ENCODE peak calls at places on chromosomes 16 and 17, in eight cellular contexts. One of them, this sample, is unnamed.
A peak's percentile ranks its signal among the peaks of the same experiment; 100 is the strongest.

GRCh38 chr16:10828851-10829331 is 10.3 kb upstream of the TVP23A start:
- DNase-seq in K562: no peak
- DNase-seq in prostate gland: peak; percentile 87
- DNase-seq in A549: no peak
- DNase-seq in stomach: peak; percentile 97
- DNase-seq in right lobe of liver: peak; percentile 94
- DNase-seq in tibial nerve: peak; percentile 84
- DNase-seq in ovary: peak; percentile 89
- DNase-seq in this sample: peak; percentile 90

GRCh38 chr16:70571623-70572022 is 48.0 kb downstream of the SF3B3 start:
- DNase-seq in A549: no peak
- DNase-seq in stomach: no peak
- DNase-seq in right lobe of liver: no peak
- DNase-seq in tibial nerve: no peak
- DNase-seq in prostate gland: no peak
- DNase-seq in K562: no peak
- DNase-seq in ovary: no peak
- DNase-seq in this sample: no peak

GRCh38 chr16:27920391-27920891 is 143.1 kb downstream of the GSG1L start:
- DNase-seq in right lobe of liver: no peak
- DNase-seq in K562: peak; percentile 6
- DNase-seq in ovary: no peak
- DNase-seq in tibial nerve: no peak
- DNase-seq in prostate gland: peak; percentile 23
- DNase-seq in stomach: no peak
- DNase-seq in A549: peak; percentile 38
- DNase-seq in this sample: peak; percentile 50

GRCh38 chr17:11608396-11608795 is 10.1 kb downstream of the DNAH9 start:
- DNase-seq in tibial nerve: peak; percentile 75
- DNase-seq in prostate gland: peak; percentile 79
- DNase-seq in right lobe of liver: peak; percentile 60
- DNase-seq in K562: peak; percentile 33
- DNase-seq in A549: no peak
- DNase-seq in stomach: peak; percentile 30
- DNase-seq in ovary: peak; percentile 89
- DNase-seq in this sample: no peak

GRCh38 chr17:3657588-3657869 is 10.8 kb downstream of the TAX1BP3 start:
- DNase-seq in K562: no peak
- DNase-seq in A549: no peak
- DNase-seq in stomach: no peak
- DNase-seq in right lobe of liver: no peak
- DNase-seq in tibial nerve: no peak
- DNase-seq in prostate gland: no peak
- DNase-seq in ovary: no peak
- DNase-seq in this sample: no peak

GRCh38 chr17:49647256-49647585 is 30.7 kb downstream of the SPOP start:
- DNase-seq in right lobe of liver: no peak
- DNase-seq in stomach: no peak
- DNase-seq in K562: no peak
- DNase-seq in ovary: no peak
- DNase-seq in A549: no peak
- DNase-seq in tibial nerve: no peak
- DNase-seq in prostate gland: no peak
- DNase-seq in this sample: no peak

GRCh38 chr17:49703557-49704277 is 4.0 kb downstream of the SLC35B1 start:
- DNase-seq in stomach: no peak
- DNase-seq in tibial nerve: no peak
- DNase-seq in K562: peak; percentile 48
- DNase-seq in prostate gland: peak; percentile 75
- DNase-seq in ovary: no peak
- DNase-seq in right lobe of liver: peak; percentile 55
- DNase-seq in A549: peak; percentile 72
- DNase-seq in this sample: peak; percentile 17

GRCh38 chr16:82011199-82011641 is at the start of gene SDR42E1:
- DNase-seq in right lobe of liver: peak; percentile 72
- DNase-seq in A549: peak; percentile 21
- DNase-seq in stomach: peak; percentile 80
- DNase-seq in ovary: no peak
- DNase-seq in prostate gland: peak; percentile 50
- DNase-seq in tibial nerve: no peak
- DNase-seq in K562: peak; percentile 17
- DNase-seq in this sample: peak; percentile 88

GRCh38 chr17:4782652-4783051 is 3.5 kb downstream of the VMO1 start:
- DNase-seq in A549: no peak
- DNase-seq in tibial nerve: no peak
- DNase-seq in stomach: no peak
- DNase-seq in ovary: no peak
- DNase-seq in K562: peak; percentile 61
- DNase-seq in right lobe of liver: no peak
- DNase-seq in prostate gland: no peak
- DNase-seq in this sample: peak; percentile 76

DNA sequence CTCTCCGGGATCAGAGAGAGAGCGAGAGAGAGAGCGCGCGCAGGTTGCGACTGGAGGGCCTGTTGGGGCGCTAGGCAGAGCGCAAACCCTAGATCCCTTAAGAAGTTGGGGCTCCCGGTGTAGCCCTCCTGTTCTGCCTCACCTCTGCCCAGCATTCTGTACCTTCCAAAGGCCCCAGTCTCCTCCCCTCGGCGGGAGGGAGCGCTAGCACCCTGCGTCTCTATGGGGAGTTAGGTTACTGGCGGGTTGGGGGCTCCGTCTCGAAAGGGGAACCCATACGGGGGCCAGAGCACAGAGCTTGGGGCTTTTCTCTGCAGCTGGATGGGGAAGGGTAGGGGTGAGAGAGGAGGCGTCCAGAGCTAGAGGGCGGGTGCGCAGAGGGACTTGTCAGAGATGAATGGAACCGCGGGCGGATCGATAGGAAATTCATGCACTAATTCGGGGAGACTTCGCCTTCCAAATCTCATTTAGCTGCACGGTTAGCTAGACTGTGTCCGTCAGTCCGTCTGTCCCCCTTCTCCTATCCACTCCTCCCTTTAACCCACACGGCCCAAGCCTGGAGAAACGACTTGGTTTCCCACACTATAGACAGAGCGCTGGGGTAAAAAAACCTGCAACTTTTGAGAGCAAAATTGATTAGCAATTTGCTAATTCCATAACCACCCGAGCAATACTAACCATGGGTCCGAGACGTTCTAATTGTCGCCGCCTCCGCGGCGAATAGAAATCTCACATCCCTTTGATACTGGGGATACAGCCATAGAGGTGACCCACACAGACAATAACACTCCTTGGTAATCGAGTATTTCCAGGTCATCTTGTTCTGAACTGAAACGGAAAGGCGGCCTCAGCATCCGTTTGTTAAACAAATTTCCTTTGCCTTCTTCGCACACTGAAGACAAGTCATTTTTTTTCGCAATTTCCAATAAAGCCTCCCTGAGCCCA is 738 bp upstream of the HOXB4 start:
- DNase-seq in prostate gland: no peak
- DNase-seq in stomach: no peak
- DNase-seq in tibial nerve: no peak
- DNase-seq in K562: no peak
- DNase-seq in right lobe of liver: no peak
- DNase-seq in ovary: no peak
- DNase-seq in A549: no peak
- DNase-seq in this sample: no peak
- TF ChIP-seq POLR2A in prostate gland: no peak
- TF ChIP-seq POLR2A in stomach: no peak
- TF ChIP-seq POLR2A in tibial nerve: no peak
- TF ChIP-seq POLR2A in K562: peak; percentile 73
- TF ChIP-seq POLR2A in right lobe of liver: no peak
- TF ChIP-seq POLR2A in ovary: no peak
- TF ChIP-seq POLR2A in A549: no peak
- TF ChIP-seq POLR2A in this sample: no peak

GRCh38 chr17:15947976-15948752 is 3.2 kb downstream of the ADORA2B start:
- DNase-seq in tibial nerve: no peak
- DNase-seq in stomach: no peak
- DNase-seq in A549: no peak
- DNase-seq in right lobe of liver: no peak
- DNase-seq in K562: no peak
- DNase-seq in ovary: no peak
- DNase-seq in prostate gland: no peak
- DNase-seq in this sample: peak; percentile 55
- TF ChIP-seq POLR2A in tibial nerve: no peak
- TF ChIP-seq POLR2A in stomach: no peak
- TF ChIP-seq POLR2A in A549: no peak
- TF ChIP-seq POLR2A in right lobe of liver: no peak
- TF ChIP-seq POLR2A in K562: no peak
- TF ChIP-seq POLR2A in ovary: no peak
- TF ChIP-seq POLR2A in prostate gland: no peak
- TF ChIP-seq POLR2A in this sample: no peak

GRCh38 chr17:81394831-81395599 is at the start of gene BAHCC1:
- DNase-seq in K562: peak; percentile 99
- DNase-seq in tibial nerve: peak; percentile 100
- DNase-seq in prostate gland: peak; percentile 100
- DNase-seq in ovary: peak; percentile 100
- DNase-seq in right lobe of liver: peak; percentile 100
- DNase-seq in A549: peak; percentile 99
- DNase-seq in stomach: peak; percentile 100
- DNase-seq in this sample: peak; percentile 96
- TF ChIP-seq POLR2A in K562: peak; percentile 55
- TF ChIP-seq POLR2A in tibial nerve: peak; percentile 98
- TF ChIP-seq POLR2A in prostate gland: peak; percentile 97
- TF ChIP-seq POLR2A in ovary: peak; percentile 95
- TF ChIP-seq POLR2A in right lobe of liver: peak; percentile 98
- TF ChIP-seq POLR2A in A549: peak; percentile 79
- TF ChIP-seq POLR2A in stomach: peak; percentile 92
- TF ChIP-seq POLR2A in this sample: no peak

DNA sequence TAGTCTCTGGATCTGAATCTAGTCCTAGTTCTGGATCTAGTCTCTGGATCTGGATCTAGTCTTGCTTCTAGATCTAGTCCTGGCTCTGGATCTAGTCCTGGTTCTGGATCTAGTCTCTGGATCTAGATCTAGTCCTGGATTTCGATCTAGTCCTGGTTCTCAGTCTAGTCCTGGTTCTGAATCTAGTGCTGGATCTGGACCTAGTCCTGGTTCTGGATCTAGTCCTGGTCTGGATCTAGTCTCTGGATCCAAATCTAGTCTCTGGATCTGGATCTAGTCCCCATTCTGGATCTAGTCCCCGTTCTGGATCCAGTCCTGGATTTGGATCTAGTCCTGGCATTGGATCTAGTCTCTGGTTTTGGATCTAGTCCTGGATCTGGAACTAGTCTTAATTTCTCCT is 29.9 kb upstream of the VAT1L start:
- DNase-seq in stomach: no peak
- DNase-seq in prostate gland: no peak
- DNase-seq in right lobe of liver: no peak
- DNase-seq in ovary: no peak
- DNase-seq in tibial nerve: no peak
- DNase-seq in A549: no peak
- DNase-seq in K562: no peak
- DNase-seq in this sample: no peak
- TF ChIP-seq POLR2A in stomach: no peak
- TF ChIP-seq POLR2A in prostate gland: no peak
- TF ChIP-seq POLR2A in right lobe of liver: no peak
- TF ChIP-seq POLR2A in ovary: no peak
- TF ChIP-seq POLR2A in tibial nerve: no peak
- TF ChIP-seq POLR2A in A549: no peak
- TF ChIP-seq POLR2A in K562: no peak
- TF ChIP-seq POLR2A in this sample: no peak

GRCh38 chr16:29995330-29995910 is at the start of gene HIRIP3:
- DNase-seq in K562: peak; percentile 89
- DNase-seq in ovary: peak; percentile 88
- DNase-seq in A549: peak; percentile 86
- DNase-seq in tibial nerve: peak; percentile 74
- DNase-seq in right lobe of liver: peak; percentile 89
- DNase-seq in prostate gland: peak; percentile 75
- DNase-seq in stomach: peak; percentile 90
- DNase-seq in this sample: peak; percentile 95
- TF ChIP-seq POLR2A in K562: no peak
- TF ChIP-seq POLR2A in ovary: peak; percentile 43
- TF ChIP-seq POLR2A in A549: no peak
- TF ChIP-seq POLR2A in tibial nerve: no peak
- TF ChIP-seq POLR2A in right lobe of liver: peak; percentile 37
- TF ChIP-seq POLR2A in prostate gland: no peak
- TF ChIP-seq POLR2A in stomach: no peak
- TF ChIP-seq POLR2A in this sample: no peak

GRCh38 chr16:177981-178676 is 1.6 kb downstream of the HBA1 start:
- DNase-seq in K562: peak; percentile 63
- DNase-seq in tibial nerve: no peak
- DNase-seq in prostate gland: no peak
- DNase-seq in stomach: no peak
- DNase-seq in ovary: no peak
- DNase-seq in A549: no peak
- DNase-seq in right lobe of liver: no peak
- DNase-seq in this sample: no peak
- TF ChIP-seq POLR2A in K562: peak; percentile 54
- TF ChIP-seq POLR2A in tibial nerve: no peak
- TF ChIP-seq POLR2A in prostate gland: no peak
- TF ChIP-seq POLR2A in stomach: no peak
- TF ChIP-seq POLR2A in ovary: no peak
- TF ChIP-seq POLR2A in A549: no peak
- TF ChIP-seq POLR2A in right lobe of liver: no peak
- TF ChIP-seq POLR2A in this sample: no peak

GRCh38 chr17:78120971-78121800 is 7.4 kb downstream of the TMC6 start:
- DNase-seq in K562: no peak
- DNase-seq in right lobe of liver: peak; percentile 19
- DNase-seq in tibial nerve: no peak
- DNase-seq in A549: no peak
- DNase-seq in prostate gland: no peak
- DNase-seq in stomach: no peak
- DNase-seq in ovary: no peak
- DNase-seq in this sample: peak; percentile 89

GRCh38 chr17:78118801-78119241 is 9.7 kb downstream of the TMC6 start:
- DNase-seq in prostate gland: no peak
- DNase-seq in A549: no peak
- DNase-seq in right lobe of liver: peak; percentile 18
- DNase-seq in ovary: no peak
- DNase-seq in tibial nerve: no peak
- DNase-seq in stomach: no peak
- DNase-seq in K562: no peak
- DNase-seq in this sample: no peak

GRCh38 chr17:78122221-78122990 is 6.1 kb downstream of the TMC6 start:
- DNase-seq in right lobe of liver: peak; percentile 23
- DNase-seq in A549: no peak
- DNase-seq in prostate gland: no peak
- DNase-seq in ovary: no peak
- DNase-seq in K562: no peak
- DNase-seq in tibial nerve: no peak
- DNase-seq in stomach: no peak
- DNase-seq in this sample: peak; percentile 78

GRCh38 chr17:78121801-78122220 is 6.7 kb downstream of the TMC6 start:
- DNase-seq in ovary: no peak
- DNase-seq in stomach: no peak
- DNase-seq in right lobe of liver: peak; percentile 8
- DNase-seq in prostate gland: no peak
- DNase-seq in tibial nerve: no peak
- DNase-seq in K562: no peak
- DNase-seq in A549: no peak
- DNase-seq in this sample: peak; percentile 78

DNA sequence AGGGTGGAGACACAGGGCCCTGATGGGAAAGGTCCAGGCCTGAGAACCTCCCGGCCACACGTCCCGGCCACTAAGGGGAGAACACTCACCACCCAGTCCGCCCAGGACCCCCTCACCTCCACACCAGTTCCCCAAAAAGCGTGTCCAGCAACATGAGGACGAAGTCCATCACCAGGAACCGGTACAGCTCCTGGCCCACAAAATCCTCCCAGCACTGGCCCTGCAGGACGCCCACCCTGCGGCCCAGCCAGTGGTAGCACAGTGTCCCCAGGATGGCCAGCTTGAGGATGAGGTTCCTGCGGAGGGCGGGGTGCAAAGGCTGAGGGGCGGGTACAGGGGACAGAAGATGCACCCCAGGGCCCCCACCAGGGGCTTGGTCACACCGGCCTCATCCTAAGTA is 8.0 kb downstream of the TMC6 start:
- DNase-seq in tibial nerve: no peak
- DNase-seq in ovary: no peak
- DNase-seq in prostate gland: no peak
- DNase-seq in stomach: no peak
- DNase-seq in A549: no peak
- DNase-seq in K562: no peak
- DNase-seq in right lobe of liver: no peak
- DNase-seq in this sample: peak; percentile 76
- TF ChIP-seq POLR2A in tibial nerve: no peak
- TF ChIP-seq POLR2A in ovary: no peak
- TF ChIP-seq POLR2A in prostate gland: no peak
- TF ChIP-seq POLR2A in stomach: no peak
- TF ChIP-seq POLR2A in A549: no peak
- TF ChIP-seq POLR2A in K562: no peak
- TF ChIP-seq POLR2A in right lobe of liver: no peak
- TF ChIP-seq POLR2A in this sample: no peak